ENCODE peak calls at places on chromosomes 4 and X, in seven cellular contexts. V is epithelial cell of esophagus, C is progenitor cell of endocrine pancreas, W is Peyer's patch, H is A549, X is hepatocyte, N is adrenal gland. J is an unnamed sample.

GRCh38 chr4:160180206-160180605 is 1077.3 kb downstream of the RAPGEF2 start:
- DNase-seq in V (peak), C (no peak), W (no peak), H (peak), X (peak), N (no peak), J (no peak)

GRCh38 chr4:170047774-170048354 is 21.7 kb upstream of the MFAP3L start:
- DNase-seq in V (peak), C (peak), W (no peak), H (peak), X (peak), N (peak), J (peak)

GRCh38 chrX:145821291-145821897 is 3.8 kb downstream of the SLITRK2 start:
- DNase-seq in V (no peak), C (no peak), W (no peak), H (no peak), X (peak), N (no peak), J (no peak)

GRCh38 chr4:54318904-54319303 is 89.8 kb downstream of the PDGFRA start:
- DNase-seq in V (peak), C (no peak), W (no peak), H (peak), X (peak), N (no peak), J (no peak)

GRCh38 chr4:142607976-142608375 is 238.1 kb downstream of the INPP4B start:
- DNase-seq in V (no peak), C (no peak), W (no peak), H (no peak), X (no peak), N (no peak), J (no peak)

GRCh38 chrX:9668537-9668936 is 97.1 kb downstream of the GPR143 start:
- DNase-seq in V (no peak), C (no peak), W (no peak), H (no peak), X (no peak), N (no peak), J (no peak)

GRCh38 chr4:25178838-25179261 is 18.6 kb upstream of the SEPSECS start:
- DNase-seq in V (no peak), C (no peak), W (no peak), H (no peak), X (peak), N (no peak), J (no peak)

GRCh38 chrX:143437439-143437838 is 79.8 kb downstream of the SPANXN3 start:
- DNase-seq in V (peak), C (no peak), W (no peak), H (peak), X (peak), N (no peak), J (no peak)

GRCh38 chr4:78704981-78705757 is 71.0 kb upstream of the BMP2K start:
- DNase-seq in V (peak), C (no peak), W (no peak), H (peak), X (peak), N (no peak), J (no peak)

GRCh38 chr4:145840162-145840768 is 98.4 kb downstream of the ZNF827 start:
- DNase-seq in V (peak), C (no peak), W (no peak), H (peak), X (peak), N (no peak), J (no peak)

GRCh38 chrX:132786217-132786616 is 172.2 kb downstream of the HS6ST2 start:
- DNase-seq in V (peak), C (no peak), W (no peak), H (no peak), X (no peak), N (no peak), J (no peak)

GRCh38 chrX:77085372-77085771 is 361.8 kb upstream of the FGF16 start:
- DNase-seq in V (no peak), C (no peak), W (no peak), H (no peak), X (no peak), N (no peak), J (no peak)

GRCh38 chrX:20252392-20253231 is 14.1 kb downstream of the RPS6KA3 start:
- DNase-seq in V (peak), C (peak), W (peak), H (peak), X (peak), N (peak), J (no peak)

GRCh38 chrX:155745792-155746191 is 133.0 kb upstream of the TMLHE start:
- DNase-seq in V (peak), C (no peak), W (peak), H (peak), X (peak), N (peak), J (no peak)

GRCh38 chrX:119880552-119881437 is 9.2 kb downstream of the NDUFA1 start:
- DNase-seq in V (peak), C (no peak), W (no peak), H (peak), X (peak), N (peak), J (no peak)

GRCh38 chr4:109574443-109574850 is 14.4 kb downstream of the MCUB start:
- DNase-seq in V (peak), C (no peak), W (no peak), H (peak), X (peak), N (no peak), J (no peak)

GRCh38 chrX:63919081-63919480 is 134.1 kb upstream of the ARHGEF9 start:
- DNase-seq in V (peak), C (no peak), W (no peak), H (no peak), X (no peak), N (no peak), J (no peak)

GRCh38 chr4:138010639-138011038 is 231.5 kb downstream of the SLC7A11 start:
- DNase-seq in V (no peak), C (no peak), W (no peak), H (no peak), X (no peak), N (no peak), J (no peak)

GRCh38 chrX:43939187-43939926 is 33.8 kb downstream of the NDP start:
- DNase-seq in V (peak), C (no peak), W (no peak), H (peak), X (no peak), N (no peak), J (no peak)

GRCh38 chr4:153564630-153565525 is 98.7 kb downstream of the TMEM131L start:
- DNase-seq in V (no peak), C (no peak), W (no peak), H (peak), X (peak), N (no peak), J (no peak)

GRCh38 chr4:71229477-71230257 is 109.2 kb upstream of the SLC4A4 start:
- DNase-seq in V (peak), C (no peak), W (no peak), H (peak), X (peak), N (peak), J (peak)

GRCh38 chr4:158814207-158814606 is 45.4 kb downstream of the FNIP2 start:
- DNase-seq in V (no peak), C (no peak), W (no peak), H (no peak), X (no peak), N (no peak), J (no peak)

GRCh38 chrX:17697191-17697590 is 40.1 kb upstream of the SCML1 start:
- DNase-seq in V (peak), C (no peak), W (no peak), H (no peak), X (no peak), N (no peak), J (no peak)
- TF ChIP-seq CTCF in V (no peak), C (no peak), W (peak), H (no peak), X (peak), N (no peak), J (no peak)

DNA sequence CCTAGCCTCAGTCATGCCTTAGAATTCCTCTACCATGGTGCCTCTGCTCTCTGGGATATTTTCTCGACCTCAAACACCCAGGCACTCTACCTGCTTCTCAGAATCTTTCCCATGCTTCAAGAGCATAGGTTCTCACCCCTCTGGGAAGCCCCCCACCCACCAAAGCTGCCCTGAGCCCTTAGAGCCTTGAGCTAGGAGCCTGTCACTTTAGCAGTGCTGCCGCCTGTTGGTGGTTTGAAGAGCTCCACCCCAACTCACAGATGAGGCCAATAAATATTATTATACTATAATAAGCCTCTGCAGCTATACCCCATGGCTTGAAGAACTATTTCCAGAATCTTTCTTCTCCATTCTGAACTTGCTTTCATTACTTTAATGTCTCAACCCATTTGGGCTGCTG is 109.7 kb downstream of the RTL5 start:
- DNase-seq in V (no peak), C (no peak), W (no peak), H (peak), X (no peak), N (peak), J (no peak)
- TF ChIP-seq CTCF in V (peak), C (peak), W (peak), H (peak), X (peak), N (peak), J (peak)

GRCh38 chr4:101187837-101188236 is 159.5 kb downstream of the PPP3CA start:
- DNase-seq in V (peak), C (no peak), W (no peak), H (peak), X (no peak), N (no peak), J (no peak)
- TF ChIP-seq CTCF in V (peak), C (no peak), W (peak), H (peak), X (no peak), N (no peak), J (no peak)

DNA sequence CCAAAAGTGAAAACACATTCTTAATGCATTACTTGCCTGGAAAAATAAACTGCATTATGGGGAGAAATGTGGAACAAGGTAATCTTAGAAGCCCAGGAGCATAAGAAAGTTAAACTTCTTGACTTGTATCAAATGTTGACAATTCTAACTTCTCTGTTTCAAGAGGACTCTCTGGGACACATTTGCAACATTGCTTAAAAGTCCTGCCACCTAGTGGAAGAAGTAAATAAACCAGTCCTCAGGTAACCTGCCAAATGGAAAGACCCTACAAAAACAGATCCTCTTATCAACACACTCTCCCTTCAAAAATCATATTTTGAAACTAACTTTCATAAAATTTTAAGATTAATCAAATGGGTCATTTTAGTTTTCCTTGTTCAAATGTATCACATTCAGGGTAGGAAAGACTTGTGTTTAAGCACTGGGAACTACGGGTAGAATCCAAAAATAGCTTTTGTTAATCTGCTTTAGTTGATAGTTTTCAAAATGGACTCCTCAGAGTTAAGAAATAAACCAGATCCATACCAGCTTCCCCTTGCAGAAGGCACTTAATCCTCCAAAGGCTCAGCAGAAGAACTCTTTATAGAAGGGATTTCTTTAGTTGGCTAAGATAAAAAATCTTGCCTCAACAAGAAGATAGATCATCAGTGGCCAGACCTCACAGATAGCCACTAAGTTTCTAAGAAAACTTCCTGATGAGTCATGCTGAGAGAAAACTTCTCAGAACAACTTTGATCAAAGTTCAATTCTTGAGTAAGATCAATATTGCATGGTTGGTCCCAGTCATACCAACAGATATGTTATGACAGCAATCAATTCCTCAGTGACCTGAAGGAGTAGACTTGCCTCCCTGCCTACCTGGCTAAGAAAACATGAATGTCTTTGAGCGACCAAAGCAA is 141.7 kb downstream of the HHIP start:
- DNase-seq in V (peak), C (no peak), W (no peak), H (peak), X (peak), N (no peak), J (no peak)
- TF ChIP-seq CTCF in V (peak), C (peak), W (peak), H (peak), X (peak), N (peak), J (peak)

J was measured in mesothelial cell of epicardium.